ENCODE peak calls at places on chromosomes 2 and 18, in eight cellular contexts. One of them, this sample, is unnamed.

GRCh38 chr2:8906208-8906607 is 68.8 kb upstream of the KIDINS220 start:
- DNase-seq in breast epithelium: no peak
- DNase-seq in stomach: peak; percentile 29
- DNase-seq in gastrocnemius medialis: no peak
- DNase-seq in upper lobe of left lung: no peak
- DNase-seq in uterus: no peak
- DNase-seq in IMR-90: peak; percentile 45
- DNase-seq in Peyer's patch: peak; percentile 51
- DNase-seq in this sample: no peak

GRCh38 chr2:98568161-98568956 is 40.0 kb downstream of the COA5 start:
- DNase-seq in stomach: no peak
- DNase-seq in gastrocnemius medialis: no peak
- DNase-seq in uterus: no peak
- DNase-seq in IMR-90: peak; percentile 63
- DNase-seq in breast epithelium: no peak
- DNase-seq in Peyer's patch: peak; percentile 35
- DNase-seq in upper lobe of left lung: no peak
- DNase-seq in this sample: no peak

GRCh38 chr18:9334351-9335254 is at the start of gene TWSG1:
- DNase-seq in breast epithelium: peak; percentile 75
- DNase-seq in Peyer's patch: peak; percentile 96
- DNase-seq in gastrocnemius medialis: peak; percentile 85
- DNase-seq in uterus: peak; percentile 95
- DNase-seq in IMR-90: peak; percentile 93
- DNase-seq in upper lobe of left lung: peak; percentile 98
- DNase-seq in stomach: peak; percentile 93
- DNase-seq in this sample: peak; percentile 96

GRCh38 chr2:17815466-17816184 is 635 bp upstream of the MSGN1 start:
- DNase-seq in Peyer's patch: no peak
- DNase-seq in upper lobe of left lung: no peak
- DNase-seq in gastrocnemius medialis: no peak
- DNase-seq in stomach: no peak
- DNase-seq in IMR-90: no peak
- DNase-seq in breast epithelium: no peak
- DNase-seq in uterus: no peak
- DNase-seq in this sample: no peak

GRCh38 chr2:179235463-179236108 is 29.0 kb downstream of the SESTD1 start:
- DNase-seq in upper lobe of left lung: no peak
- DNase-seq in IMR-90: peak; percentile 40
- DNase-seq in stomach: no peak
- DNase-seq in breast epithelium: no peak
- DNase-seq in Peyer's patch: no peak
- DNase-seq in gastrocnemius medialis: no peak
- DNase-seq in uterus: no peak
- DNase-seq in this sample: no peak

GRCh38 chr2:16189851-16190160 is 249.5 kb downstream of the MYCN start:
- DNase-seq in breast epithelium: no peak
- DNase-seq in gastrocnemius medialis: no peak
- DNase-seq in upper lobe of left lung: no peak
- DNase-seq in IMR-90: no peak
- DNase-seq in Peyer's patch: peak; percentile 78
- DNase-seq in stomach: no peak
- DNase-seq in uterus: no peak
- DNase-seq in this sample: no peak

GRCh38 chr2:41377837-41378236 is 670.0 kb upstream of the PKDCC start:
- DNase-seq in stomach: no peak
- DNase-seq in breast epithelium: no peak
- DNase-seq in gastrocnemius medialis: no peak
- DNase-seq in Peyer's patch: no peak
- DNase-seq in IMR-90: no peak
- DNase-seq in uterus: no peak
- DNase-seq in upper lobe of left lung: no peak
- DNase-seq in this sample: no peak

GRCh38 chr2:1671916-1672315 is 72.4 kb downstream of the PXDN start:
- DNase-seq in stomach: peak; percentile 20
- DNase-seq in breast epithelium: no peak
- DNase-seq in gastrocnemius medialis: no peak
- DNase-seq in Peyer's patch: no peak
- DNase-seq in upper lobe of left lung: no peak
- DNase-seq in uterus: no peak
- DNase-seq in IMR-90: no peak
- DNase-seq in this sample: no peak

GRCh38 chr2:205766765-205767359 is 84.6 kb downstream of the NRP2 start:
- DNase-seq in uterus: peak; percentile 71
- DNase-seq in stomach: peak; percentile 75
- DNase-seq in Peyer's patch: peak; percentile 84
- DNase-seq in breast epithelium: peak; percentile 75
- DNase-seq in gastrocnemius medialis: no peak
- DNase-seq in IMR-90: peak; percentile 72
- DNase-seq in upper lobe of left lung: no peak
- DNase-seq in this sample: peak; percentile 71

GRCh38 chr2:47079515-47080412 is 75.3 kb downstream of the STPG4 start:
- DNase-seq in gastrocnemius medialis: no peak
- DNase-seq in breast epithelium: no peak
- DNase-seq in upper lobe of left lung: no peak
- DNase-seq in stomach: no peak
- DNase-seq in IMR-90: no peak
- DNase-seq in Peyer's patch: no peak
- DNase-seq in uterus: no peak
- DNase-seq in this sample: peak; percentile 89

GRCh38 chr2:26245810-26246209 is 1.1 kb downstream of the HADHB start:
- DNase-seq in Peyer's patch: no peak
- DNase-seq in gastrocnemius medialis: no peak
- DNase-seq in breast epithelium: no peak
- DNase-seq in upper lobe of left lung: no peak
- DNase-seq in stomach: no peak
- DNase-seq in IMR-90: peak; percentile 40
- DNase-seq in uterus: no peak
- DNase-seq in this sample: no peak

GRCh38 chr18:41134426-41134825 is 820.6 kb upstream of the PIK3C3 start:
- DNase-seq in gastrocnemius medialis: no peak
- DNase-seq in upper lobe of left lung: no peak
- DNase-seq in Peyer's patch: no peak
- DNase-seq in stomach: no peak
- DNase-seq in IMR-90: peak; percentile 24
- DNase-seq in breast epithelium: no peak
- DNase-seq in uterus: no peak
- DNase-seq in this sample: no peak

GRCh38 chr18:49178736-49179135 is 228.0 kb upstream of the SMAD7 start:
- DNase-seq in gastrocnemius medialis: no peak
- DNase-seq in Peyer's patch: peak; percentile 51
- DNase-seq in upper lobe of left lung: no peak
- DNase-seq in stomach: peak; percentile 34
- DNase-seq in IMR-90: peak; percentile 23
- DNase-seq in uterus: no peak
- DNase-seq in breast epithelium: no peak
- DNase-seq in this sample: peak; percentile 20

GRCh38 chr18:10259075-10259474 is 195.4 kb upstream of the APCDD1 start:
- DNase-seq in IMR-90: no peak
- DNase-seq in gastrocnemius medialis: no peak
- DNase-seq in Peyer's patch: no peak
- DNase-seq in stomach: no peak
- DNase-seq in uterus: no peak
- DNase-seq in breast epithelium: no peak
- DNase-seq in upper lobe of left lung: no peak
- DNase-seq in this sample: no peak

GRCh38 chr2:200406379-200406778 is 99.9 kb downstream of the SPATS2L start:
- DNase-seq in Peyer's patch: no peak
- DNase-seq in IMR-90: peak; percentile 24
- DNase-seq in uterus: no peak
- DNase-seq in breast epithelium: no peak
- DNase-seq in upper lobe of left lung: no peak
- DNase-seq in gastrocnemius medialis: no peak
- DNase-seq in stomach: no peak
- DNase-seq in this sample: no peak

GRCh38 chr2:128361376-128362131 is 42.9 kb upstream of the HS6ST1 start:
- DNase-seq in upper lobe of left lung: no peak
- DNase-seq in breast epithelium: no peak
- DNase-seq in stomach: no peak
- DNase-seq in Peyer's patch: peak; percentile 36
- DNase-seq in uterus: no peak
- DNase-seq in IMR-90: no peak
- DNase-seq in gastrocnemius medialis: no peak
- DNase-seq in this sample: peak; percentile 41

GRCh38 chr2:128455710-128456050 is 137.0 kb upstream of the HS6ST1 start:
- DNase-seq in gastrocnemius medialis: no peak
- DNase-seq in upper lobe of left lung: no peak
- DNase-seq in Peyer's patch: peak; percentile 13
- DNase-seq in IMR-90: no peak
- DNase-seq in breast epithelium: no peak
- DNase-seq in stomach: no peak
- DNase-seq in uterus: no peak
- DNase-seq in this sample: no peak

GRCh38 chr2:10402652-10403215 is 45.4 kb downstream of the ODC1 start:
- DNase-seq in stomach: no peak
- DNase-seq in IMR-90: no peak
- DNase-seq in uterus: no peak
- DNase-seq in gastrocnemius medialis: no peak
- DNase-seq in Peyer's patch: no peak
- DNase-seq in upper lobe of left lung: no peak
- DNase-seq in breast epithelium: no peak
- DNase-seq in this sample: no peak

GRCh38 chr2:26924731-26925099 is 45.7 kb upstream of the MAPRE3 start:
- DNase-seq in IMR-90: no peak
- DNase-seq in gastrocnemius medialis: no peak
- DNase-seq in stomach: no peak
- DNase-seq in uterus: no peak
- DNase-seq in Peyer's patch: peak; percentile 29
- DNase-seq in breast epithelium: no peak
- DNase-seq in upper lobe of left lung: no peak
- DNase-seq in this sample: no peak

GRCh38 chr2:46878886-46879285 is 36.7 kb downstream of the MCFD2 start:
- DNase-seq in stomach: no peak
- DNase-seq in gastrocnemius medialis: no peak
- DNase-seq in Peyer's patch: peak; percentile 46
- DNase-seq in IMR-90: peak; percentile 84
- DNase-seq in breast epithelium: no peak
- DNase-seq in upper lobe of left lung: peak; percentile 22
- DNase-seq in uterus: no peak
- DNase-seq in this sample: no peak

GRCh38 chr18:24397131-24397693 is 412 bp downstream of the OSBPL1A start:
- DNase-seq in IMR-90: peak; percentile 78
- DNase-seq in stomach: peak; percentile 44
- DNase-seq in uterus: peak; percentile 38
- DNase-seq in upper lobe of left lung: no peak
- DNase-seq in gastrocnemius medialis: peak; percentile 50
- DNase-seq in breast epithelium: peak; percentile 70
- DNase-seq in Peyer's patch: peak; percentile 84
- DNase-seq in this sample: peak; percentile 74

GRCh38 chr18:24396082-24396623 is 1.5 kb downstream of the OSBPL1A start:
- DNase-seq in breast epithelium: no peak
- DNase-seq in Peyer's patch: no peak
- DNase-seq in uterus: no peak
- DNase-seq in gastrocnemius medialis: no peak
- DNase-seq in stomach: no peak
- DNase-seq in IMR-90: peak; percentile 26
- DNase-seq in upper lobe of left lung: no peak
- DNase-seq in this sample: no peak

GRCh38 chr18:24395049-24395780 is 2.4 kb downstream of the OSBPL1A start:
- DNase-seq in IMR-90: peak; percentile 51
- DNase-seq in uterus: no peak
- DNase-seq in breast epithelium: no peak
- DNase-seq in stomach: no peak
- DNase-seq in gastrocnemius medialis: no peak
- DNase-seq in upper lobe of left lung: no peak
- DNase-seq in Peyer's patch: no peak
- DNase-seq in this sample: no peak

GRCh38 chr18:24398515-24398914 is 891 bp upstream of the OSBPL1A start:
- DNase-seq in Peyer's patch: no peak
- DNase-seq in IMR-90: peak; percentile 46
- DNase-seq in breast epithelium: no peak
- DNase-seq in uterus: no peak
- DNase-seq in gastrocnemius medialis: no peak
- DNase-seq in stomach: no peak
- DNase-seq in upper lobe of left lung: peak; percentile 54
- DNase-seq in this sample: no peak

GRCh38 chr18:24397694-24398365 is at the start of gene OSBPL1A:
- DNase-seq in breast epithelium: peak; percentile 90
- DNase-seq in IMR-90: peak; percentile 85
- DNase-seq in stomach: peak; percentile 96
- DNase-seq in upper lobe of left lung: peak; percentile 98
- DNase-seq in Peyer's patch: peak; percentile 95
- DNase-seq in gastrocnemius medialis: peak; percentile 73
- DNase-seq in uterus: peak; percentile 92
- DNase-seq in this sample: peak; percentile 96
- TF ChIP-seq POLR2A in breast epithelium: peak; percentile 61
- TF ChIP-seq POLR2A in IMR-90: peak; percentile 59
- TF ChIP-seq POLR2A in stomach: no peak
- TF ChIP-seq POLR2A in upper lobe of left lung: no peak
- TF ChIP-seq POLR2A in Peyer's patch: peak; percentile 41
- TF ChIP-seq POLR2A in gastrocnemius medialis: peak; percentile 28
- TF ChIP-seq POLR2A in uterus: peak; percentile 54
- TF ChIP-seq POLR2A in this sample: peak; percentile 76

DNA sequence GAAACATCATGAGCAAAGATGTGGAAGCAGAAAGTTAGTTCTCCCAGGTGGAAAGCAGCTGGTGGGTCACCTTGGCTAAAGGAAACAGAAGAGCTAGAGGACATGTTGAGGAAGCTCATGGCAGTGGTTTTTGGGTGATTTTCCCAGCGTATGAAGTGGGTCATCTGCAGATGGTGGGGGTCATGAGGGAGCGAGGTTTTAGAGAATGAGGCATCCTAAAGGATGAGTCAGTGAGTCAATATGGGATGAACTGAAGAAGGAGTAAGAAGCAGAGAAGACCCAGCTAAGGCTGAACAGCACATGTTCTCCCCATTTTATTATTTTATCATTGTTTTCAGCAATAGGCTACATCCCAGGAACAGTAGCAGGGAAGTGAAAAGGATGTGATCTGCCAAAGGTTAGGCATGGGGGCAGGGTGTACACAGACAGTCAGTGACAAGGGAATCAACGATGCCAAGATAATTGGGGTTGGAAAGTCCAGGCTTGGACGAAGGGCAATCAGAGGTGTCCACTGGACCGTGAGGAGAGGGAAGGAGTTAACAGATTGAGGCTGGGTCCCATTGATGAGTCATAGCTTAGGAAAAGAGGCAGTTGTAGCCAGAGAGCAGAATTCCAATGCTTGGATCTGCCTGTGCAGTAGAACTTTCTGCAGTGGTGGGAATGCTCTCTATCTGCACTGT is 289.3 kb upstream of the RAB12 start:
- DNase-seq in uterus: no peak
- DNase-seq in breast epithelium: no peak
- DNase-seq in Peyer's patch: no peak
- DNase-seq in stomach: no peak
- DNase-seq in upper lobe of left lung: no peak
- DNase-seq in IMR-90: peak; percentile 78
- DNase-seq in gastrocnemius medialis: no peak
- DNase-seq in this sample: no peak
- H3K27me3 ChIP-seq in uterus: no peaks in the 10 kb centered on the region
- H3K27me3 ChIP-seq in breast epithelium: no peaks in the 10 kb centered on the region
- H3K27me3 ChIP-seq in Peyer's patch: no peaks in the 10 kb centered on the region
- H3K27me3 ChIP-seq in stomach: no peaks in the 10 kb centered on the region
- H3K27me3 ChIP-seq in upper lobe of left lung: no peaks in the 10 kb centered on the region
- H3K27me3 ChIP-seq in IMR-90: no peaks in the 10 kb centered on the region
- H3K27me3 ChIP-seq in gastrocnemius medialis: no peaks in the 10 kb centered on the region
- H3K27me3 ChIP-seq in this sample: no peaks in the 10 kb centered on the region

GRCh38 chr2:149082781-149083180 is 44.3 kb downstream of the LYPD6B start:
- DNase-seq in IMR-90: no peak
- DNase-seq in uterus: no peak
- DNase-seq in stomach: no peak
- DNase-seq in breast epithelium: no peak
- DNase-seq in gastrocnemius medialis: no peak
- DNase-seq in upper lobe of left lung: no peak
- DNase-seq in Peyer's patch: no peak
- DNase-seq in this sample: no peak
- TF ChIP-seq POLR2A in IMR-90: no peak
- TF ChIP-seq POLR2A in uterus: no peak
- TF ChIP-seq POLR2A in stomach: no peak
- TF ChIP-seq POLR2A in breast epithelium: no peak
- TF ChIP-seq POLR2A in gastrocnemius medialis: no peak
- TF ChIP-seq POLR2A in upper lobe of left lung: no peak
- TF ChIP-seq POLR2A in Peyer's patch: no peak
- TF ChIP-seq POLR2A in this sample: no peak

GRCh38 chr2:72914226-72915075 is 2.9 kb upstream of the EMX1 start:
- DNase-seq in Peyer's patch: peak; percentile 27
- DNase-seq in upper lobe of left lung: no peak
- DNase-seq in breast epithelium: no peak
- DNase-seq in gastrocnemius medialis: no peak
- DNase-seq in stomach: peak; percentile 5
- DNase-seq in uterus: no peak
- DNase-seq in IMR-90: no peak
- DNase-seq in this sample: no peak
- H3K27me3 ChIP-seq in Peyer's patch: no peaks in the 10 kb centered on the region
- H3K27me3 ChIP-seq in upper lobe of left lung: no peaks in the 10 kb centered on the region
- H3K27me3 ChIP-seq in breast epithelium: peaks cover 100% of the 10 kb centered on the region
- H3K27me3 ChIP-seq in gastrocnemius medialis: peaks cover 97% of the 10 kb centered on the region
- H3K27me3 ChIP-seq in stomach: peaks cover 86% of the 10 kb centered on the region
- H3K27me3 ChIP-seq in uterus: peaks cover 27% of the 10 kb centered on the region
- H3K27me3 ChIP-seq in IMR-90: peaks cover 85% of the 10 kb centered on the region
- H3K27me3 ChIP-seq in this sample: peaks cover 49% of the 10 kb centered on the region

This sample was measured in thyroid gland.